ENCODE peak calls at places on chromosomes 7 and 10, in five cellular contexts. One of them, this sample, is unnamed.

GRCh38 chr7:55887786-55888185 is 530 bp downstream of the ZNF713 start:
- DNase-seq in HepG2: no peak
- DNase-seq in GM12878: no peak
- DNase-seq in K562: peak
- DNase-seq in HCT116: no peak
- DNase-seq in this sample: peak

GRCh38 chr10:74437822-74438221 is 286.8 kb downstream of the ADK start:
- DNase-seq in K562: no peak
- DNase-seq in HCT116: peak
- DNase-seq in HepG2: peak
- DNase-seq in GM12878: no peak
- DNase-seq in this sample: no peak

GRCh38 chr10:115167716-115168115 is 74.6 kb downstream of the ATRNL1 start:
- DNase-seq in K562: no peak
- DNase-seq in HCT116: no peak
- DNase-seq in GM12878: no peak
- DNase-seq in HepG2: no peak
- DNase-seq in this sample: no peak

GRCh38 chr10:50325449-50326188 is 74.3 kb upstream of the ASAH2 start:
- DNase-seq in K562: no peak
- DNase-seq in HepG2: no peak
- DNase-seq in GM12878: no peak
- DNase-seq in HCT116: peak
- DNase-seq in this sample: no peak

GRCh38 chr7:154409703-154410311 is 357.6 kb downstream of the DPP6 start:
- DNase-seq in HCT116: no peak
- DNase-seq in K562: peak
- DNase-seq in GM12878: no peak
- DNase-seq in HepG2: peak
- DNase-seq in this sample: no peak

GRCh38 chr7:44067064-44067951 is 1.9 kb upstream of the PGAM2 start:
- DNase-seq in K562: no peak
- DNase-seq in HepG2: no peak
- DNase-seq in GM12878: no peak
- DNase-seq in HCT116: no peak
- DNase-seq in this sample: peak

GRCh38 chr10:106582291-106582690 is 582.2 kb downstream of the SORCS1 start:
- DNase-seq in K562: no peak
- DNase-seq in GM12878: no peak
- DNase-seq in HCT116: no peak
- DNase-seq in HepG2: no peak
- DNase-seq in this sample: peak

GRCh38 chr10:78614744-78615143 is 454.0 kb upstream of the ZMIZ1 start:
- DNase-seq in HepG2: no peak
- DNase-seq in GM12878: no peak
- DNase-seq in HCT116: no peak
- DNase-seq in K562: no peak
- DNase-seq in this sample: no peak

GRCh38 chr10:32938554-32939061 is 19.4 kb downstream of the ITGB1 start:
- DNase-seq in K562: no peak
- DNase-seq in GM12878: no peak
- DNase-seq in HepG2: peak
- DNase-seq in HCT116: no peak
- DNase-seq in this sample: peak

GRCh38 chr7:106773228-106773627 is 91.9 kb upstream of the PIK3CG start:
- DNase-seq in HepG2: no peak
- DNase-seq in GM12878: no peak
- DNase-seq in HCT116: peak
- DNase-seq in K562: no peak
- DNase-seq in this sample: no peak

GRCh38 chr7:106772655-106773108 is 92.4 kb upstream of the PIK3CG start:
- DNase-seq in HCT116: peak
- DNase-seq in K562: no peak
- DNase-seq in HepG2: no peak
- DNase-seq in GM12878: no peak
- DNase-seq in this sample: no peak

GRCh38 chr7:106768324-106768751 is 96.7 kb upstream of the PIK3CG start:
- DNase-seq in HCT116: no peak
- DNase-seq in HepG2: no peak
- DNase-seq in GM12878: peak
- DNase-seq in K562: no peak
- DNase-seq in this sample: no peak

GRCh38 chr7:106767498-106768323 is 97.4 kb upstream of the PIK3CG start:
- DNase-seq in K562: no peak
- DNase-seq in GM12878: no peak
- DNase-seq in HCT116: no peak
- DNase-seq in HepG2: no peak
- DNase-seq in this sample: no peak

DNA sequence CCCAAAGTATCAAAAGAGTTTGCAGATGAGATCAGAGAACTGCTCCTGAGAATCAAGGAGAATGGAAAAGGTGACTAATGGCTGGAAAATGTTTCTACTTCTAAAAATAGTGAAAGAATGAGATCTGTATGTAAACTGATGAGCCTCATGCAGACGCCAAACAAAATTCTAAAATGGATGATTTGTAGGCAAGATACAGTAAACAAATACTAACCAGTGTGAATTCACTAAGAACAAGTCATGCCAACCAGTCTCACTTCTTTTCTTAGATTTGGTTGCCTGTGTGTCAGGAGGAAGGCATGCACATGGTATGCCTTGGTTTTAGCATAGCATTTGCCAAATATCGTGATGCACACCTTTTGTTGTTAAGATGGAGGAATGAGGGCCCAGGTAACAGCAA is 94.9 kb upstream of the PIK3CG start:
- DNase-seq in K562: no peak
- DNase-seq in HepG2: no peak
- DNase-seq in HCT116: peak
- DNase-seq in GM12878: no peak
- DNase-seq in this sample: no peak
- TF ChIP-seq ZBTB33 in K562: no peak
- TF ChIP-seq ZBTB33 in HepG2: no peak
- TF ChIP-seq ZBTB33 in HCT116: no peak
- TF ChIP-seq ZBTB33 in GM12878: no peak
- TF ChIP-seq ZBTB33 in this sample: no peak

GRCh38 chr10:75982611-75983369 is 551.4 kb downstream of the LRMDA start:
- DNase-seq in GM12878: no peak
- DNase-seq in K562: no peak
- DNase-seq in HepG2: no peak
- DNase-seq in HCT116: no peak
- DNase-seq in this sample: no peak

GRCh38 chr10:75984067-75984466 is 552.6 kb downstream of the LRMDA start:
- DNase-seq in HepG2: no peak
- DNase-seq in HCT116: no peak
- DNase-seq in K562: no peak
- DNase-seq in GM12878: no peak
- DNase-seq in this sample: no peak

DNA sequence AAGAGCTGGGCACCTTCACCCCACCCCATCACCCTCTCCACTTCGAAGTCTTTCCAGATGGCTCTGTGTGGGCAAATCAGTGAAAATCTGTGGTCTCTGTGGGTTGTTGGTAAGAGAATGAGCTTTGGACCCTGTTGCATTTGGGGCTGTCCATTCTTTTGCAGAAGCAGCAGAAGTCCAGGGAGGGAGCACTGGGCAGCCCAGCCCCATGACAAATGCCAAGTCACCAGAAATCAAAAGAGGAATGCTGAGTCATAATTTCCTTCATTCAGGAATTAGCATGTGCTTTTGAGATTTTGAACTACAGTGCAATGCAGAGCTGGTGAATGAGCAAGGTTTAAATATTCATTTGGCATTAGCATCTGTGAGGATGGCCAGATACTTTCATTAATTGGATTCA is 556.2 kb downstream of the LRMDA start:
- DNase-seq in HCT116: no peak
- DNase-seq in HepG2: peak
- DNase-seq in K562: no peak
- DNase-seq in GM12878: no peak
- DNase-seq in this sample: no peak
- TF ChIP-seq JUND in HCT116: peak
- TF ChIP-seq JUND in HepG2: no peak
- TF ChIP-seq JUND in K562: no peak
- TF ChIP-seq JUND in GM12878: no peak
- TF ChIP-seq JUND in this sample: no peak

GRCh38 chr10:6920072-6921019 is 340.3 kb upstream of the PRKCQ start:
- DNase-seq in HCT116: peak
- DNase-seq in GM12878: no peak
- DNase-seq in HepG2: peak
- DNase-seq in K562: peak
- DNase-seq in this sample: peak

GRCh38 chr10:6916601-6917000 is 336.5 kb upstream of the PRKCQ start:
- DNase-seq in HCT116: no peak
- DNase-seq in HepG2: no peak
- DNase-seq in GM12878: no peak
- DNase-seq in K562: no peak
- DNase-seq in this sample: no peak

GRCh38 chr10:6919077-6919476 is 339.0 kb upstream of the PRKCQ start:
- DNase-seq in HepG2: no peak
- DNase-seq in GM12878: no peak
- DNase-seq in HCT116: no peak
- DNase-seq in K562: no peak
- DNase-seq in this sample: no peak

GRCh38 chr10:6917125-6917524 is 337.0 kb upstream of the PRKCQ start:
- DNase-seq in K562: no peak
- DNase-seq in HCT116: no peak
- DNase-seq in GM12878: no peak
- DNase-seq in HepG2: no peak
- DNase-seq in this sample: no peak

GRCh38 chr10:6918305-6918704 is 338.2 kb upstream of the PRKCQ start:
- DNase-seq in HCT116: no peak
- DNase-seq in K562: peak
- DNase-seq in HepG2: no peak
- DNase-seq in GM12878: no peak
- DNase-seq in this sample: peak
- TF ChIP-seq ZBTB33 in HCT116: no peak
- TF ChIP-seq ZBTB33 in K562: no peak
- TF ChIP-seq ZBTB33 in HepG2: no peak
- TF ChIP-seq ZBTB33 in GM12878: no peak
- TF ChIP-seq ZBTB33 in this sample: no peak

GRCh38 chr7:98105942-98106544 is 619 bp upstream of the LMTK2 start:
- DNase-seq in K562: no peak
- DNase-seq in GM12878: no peak
- DNase-seq in HepG2: peak
- DNase-seq in HCT116: no peak
- DNase-seq in this sample: no peak
- TF ChIP-seq JUND in K562: no peak
- TF ChIP-seq JUND in GM12878: no peak
- TF ChIP-seq JUND in HepG2: no peak
- TF ChIP-seq JUND in HCT116: no peak
- TF ChIP-seq JUND in this sample: no peak

DNA sequence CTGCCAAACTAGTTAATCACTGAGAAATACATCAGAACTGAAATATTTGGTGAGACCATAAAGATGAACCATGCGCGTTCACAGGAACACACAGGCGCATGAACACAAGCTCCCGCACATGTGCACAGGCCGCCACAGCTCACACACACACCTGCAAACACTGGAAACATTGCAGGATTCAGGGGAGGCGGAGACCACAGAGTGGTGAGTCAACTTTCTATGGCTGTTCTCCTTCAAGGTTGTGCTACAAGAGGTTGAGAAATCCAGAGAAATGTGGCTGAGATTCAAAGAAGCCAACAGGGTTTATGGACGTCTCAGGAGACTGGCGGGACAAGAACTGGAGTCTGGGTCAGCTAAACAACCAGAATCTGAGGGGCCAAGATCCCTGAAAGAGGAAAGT is 17.8 kb downstream of the ESYT2 start:
- DNase-seq in HCT116: no peak
- DNase-seq in K562: no peak
- DNase-seq in GM12878: no peak
- DNase-seq in HepG2: no peak
- DNase-seq in this sample: no peak
- TF ChIP-seq ZBTB33 in HCT116: no peak
- TF ChIP-seq ZBTB33 in K562: peak
- TF ChIP-seq ZBTB33 in GM12878: no peak
- TF ChIP-seq ZBTB33 in HepG2: peak
- TF ChIP-seq ZBTB33 in this sample: no peak